ENCODE peak calls at places on chromosomes 16 and 17, in eight cellular contexts. H is K562, T is cardiac fibroblast, Y is right lobe of liver, A is GM12878, G is tibial nerve, C is mucosa of descending colon, Q is body of pancreas. F is an unnamed sample.

GRCh38 chr16:72066747-72067146 is 3.7 kb downstream of the HPR start:
- DNase-seq in H (peak), T (peak), Y (no peak), A (no peak), G (no peak), C (no peak), Q (no peak), F (no peak)

GRCh38 chr17:5541610-5542202 is 42.6 kb downstream of the NLRP1 start:
- DNase-seq in H (no peak), T (no peak), Y (no peak), A (no peak), G (no peak), C (no peak), Q (no peak), F (no peak)

GRCh38 chr16:75764154-75764768 is 38.0 kb upstream of the CPHXL start:
- DNase-seq in H (peak), T (peak), Y (no peak), A (peak), G (no peak), C (no peak), Q (peak), F (no peak)

GRCh38 chr17:43579570-43580140 is 33.5 kb upstream of the ETV4 start:
- DNase-seq in H (no peak), T (peak), Y (no peak), A (no peak), G (no peak), C (no peak), Q (no peak), F (no peak)

GRCh38 chr17:77693776-77694175 is 264.7 kb upstream of the TNRC6C start:
- DNase-seq in H (no peak), T (no peak), Y (no peak), A (no peak), G (no peak), C (no peak), Q (no peak), F (peak)

GRCh38 chr17:11852231-11852630 is 145.0 kb downstream of the ZNF18 start:
- DNase-seq in H (no peak), T (no peak), Y (no peak), A (no peak), G (no peak), C (no peak), Q (no peak), F (no peak)

GRCh38 chr17:72126575-72127486 is 6.0 kb downstream of the SOX9 start:
- DNase-seq in H (no peak), T (peak), Y (no peak), A (no peak), G (no peak), C (no peak), Q (peak), F (no peak)

GRCh38 chr17:56739376-56739775 is 94.3 kb downstream of the C17orf67 start:
- DNase-seq in H (no peak), T (no peak), Y (no peak), A (no peak), G (no peak), C (no peak), Q (no peak), F (no peak)

GRCh38 chr16:79994413-79994812 is 393.9 kb upstream of the MAF start:
- DNase-seq in H (no peak), T (no peak), Y (no peak), A (no peak), G (no peak), C (no peak), Q (no peak), F (no peak)

GRCh38 chr17:69874220-69874670 is 200.8 kb upstream of the KCNJ16 start:
- DNase-seq in H (no peak), T (peak), Y (no peak), A (no peak), G (no peak), C (no peak), Q (no peak), F (no peak)
- TF ChIP-seq CTCF in H (no peak), T (no peak), Y (no peak), A (no peak), G (no peak), C (no peak), Q (no peak), F (no peak)

GRCh38 chr16:10942352-10943297 is at the start of gene DEXI:
- DNase-seq in H (peak), T (peak), Y (peak), A (peak), G (peak), C (peak), Q (peak), F (peak)
- TF ChIP-seq CTCF in H (peak), T (no peak), Y (peak), A (peak), G (peak), C (peak), Q (peak), F (no peak)

GRCh38 chr17:7886227-7887037 is 2.2 kb upstream of the CHD3 start:
- DNase-seq in H (no peak), T (peak), Y (no peak), A (no peak), G (no peak), C (peak), Q (peak), F (no peak)
- TF ChIP-seq CTCF in H (no peak), T (peak), Y (no peak), A (peak), G (no peak), C (no peak), Q (no peak), F (no peak)

GRCh38 chr17:69524854-69525253 is 110.4 kb downstream of the MAP2K6 start:
- DNase-seq in H (no peak), T (peak), Y (no peak), A (no peak), G (no peak), C (no peak), Q (no peak), F (no peak)
- TF ChIP-seq CTCF in H (no peak), T (no peak), Y (peak), A (no peak), G (no peak), C (no peak), Q (no peak), F (no peak)

GRCh38 chr16:50683689-50684374 is 2.7 kb upstream of the SNX20 start:
- DNase-seq in H (no peak), T (no peak), Y (no peak), A (peak), G (no peak), C (peak), Q (no peak), F (no peak)
- TF ChIP-seq CTCF in H (no peak), T (no peak), Y (no peak), A (no peak), G (no peak), C (no peak), Q (no peak), F (no peak)

F was measured in osteocyte.